ENCODE peak calls at places on chromosome 14, in four cellular contexts. One of them, this sample, is unnamed.

GRCh38 chr14:38693423-38693822 is 409.6 kb downstream of the SEC23A start:
- DNase-seq in NCI-H526 treated with DMSO at 0.1 percent for 48 hours: no peak
- DNase-seq in AG10803: no peak
- DNase-seq in activated CD4-positive, alpha-beta T cell treated with anti-CD3 and anti-CD28 coated beads for 1 hour: no peak
- DNase-seq in this sample: peak

GRCh38 chr14:38567728-38568127 is 311.8 kb upstream of the CLEC14A start:
- DNase-seq in NCI-H526 treated with DMSO at 0.1 percent for 48 hours: peak
- DNase-seq in activated CD4-positive, alpha-beta T cell treated with anti-CD3 and anti-CD28 coated beads for 1 hour: no peak
- DNase-seq in AG10803: no peak
- DNase-seq in this sample: no peak

GRCh38 chr14:75734848-75735247 is 73.8 kb downstream of the TTLL5 start:
- DNase-seq in NCI-H526 treated with DMSO at 0.1 percent for 48 hours: no peak
- DNase-seq in AG10803: no peak
- DNase-seq in activated CD4-positive, alpha-beta T cell treated with anti-CD3 and anti-CD28 coated beads for 1 hour: no peak
- DNase-seq in this sample: no peak

GRCh38 chr14:42190744-42191143 is 584.1 kb downstream of the LRFN5 start:
- DNase-seq in activated CD4-positive, alpha-beta T cell treated with anti-CD3 and anti-CD28 coated beads for 1 hour: no peak
- DNase-seq in AG10803: no peak
- DNase-seq in NCI-H526 treated with DMSO at 0.1 percent for 48 hours: no peak
- DNase-seq in this sample: no peak

GRCh38 chr14:33617154-33617553 is 333.7 kb downstream of the EGLN3 start:
- DNase-seq in AG10803: peak
- DNase-seq in activated CD4-positive, alpha-beta T cell treated with anti-CD3 and anti-CD28 coated beads for 1 hour: no peak
- DNase-seq in NCI-H526 treated with DMSO at 0.1 percent for 48 hours: no peak
- DNase-seq in this sample: peak

GRCh38 chr14:36683083-36683724 is 21.5 kb downstream of the PAX9 start:
- DNase-seq in AG10803: no peak
- DNase-seq in NCI-H526 treated with DMSO at 0.1 percent for 48 hours: peak
- DNase-seq in activated CD4-positive, alpha-beta T cell treated with anti-CD3 and anti-CD28 coated beads for 1 hour: no peak
- DNase-seq in this sample: no peak

GRCh38 chr14:90571149-90571548 is 174.3 kb downstream of the CALM1 start:
- DNase-seq in NCI-H526 treated with DMSO at 0.1 percent for 48 hours: no peak
- DNase-seq in AG10803: no peak
- DNase-seq in activated CD4-positive, alpha-beta T cell treated with anti-CD3 and anti-CD28 coated beads for 1 hour: no peak
- DNase-seq in this sample: no peak

GRCh38 chr14:33848706-33849454 is 102.0 kb downstream of the EGLN3 start:
- DNase-seq in activated CD4-positive, alpha-beta T cell treated with anti-CD3 and anti-CD28 coated beads for 1 hour: no peak
- DNase-seq in AG10803: peak
- DNase-seq in NCI-H526 treated with DMSO at 0.1 percent for 48 hours: peak
- DNase-seq in this sample: peak

GRCh38 chr14:79325071-79325470 is 886.2 kb downstream of the DIO2 start:
- DNase-seq in AG10803: no peak
- DNase-seq in NCI-H526 treated with DMSO at 0.1 percent for 48 hours: peak
- DNase-seq in activated CD4-positive, alpha-beta T cell treated with anti-CD3 and anti-CD28 coated beads for 1 hour: no peak
- DNase-seq in this sample: no peak

GRCh38 chr14:54450535-54450934 is 9.4 kb upstream of the CNIH1 start:
- DNase-seq in NCI-H526 treated with DMSO at 0.1 percent for 48 hours: no peak
- DNase-seq in AG10803: peak
- DNase-seq in activated CD4-positive, alpha-beta T cell treated with anti-CD3 and anti-CD28 coated beads for 1 hour: no peak
- DNase-seq in this sample: no peak

GRCh38 chr14:21840765-21841164 is 167.1 kb upstream of the OR4E1 start:
- DNase-seq in AG10803: no peak
- DNase-seq in NCI-H526 treated with DMSO at 0.1 percent for 48 hours: no peak
- DNase-seq in activated CD4-positive, alpha-beta T cell treated with anti-CD3 and anti-CD28 coated beads for 1 hour: no peak
- DNase-seq in this sample: no peak

GRCh38 chr14:58167057-58167456 is 15.0 kb upstream of the ARMH4 start:
- DNase-seq in activated CD4-positive, alpha-beta T cell treated with anti-CD3 and anti-CD28 coated beads for 1 hour: no peak
- DNase-seq in AG10803: peak
- DNase-seq in NCI-H526 treated with DMSO at 0.1 percent for 48 hours: no peak
- DNase-seq in this sample: no peak

GRCh38 chr14:75881986-75882385 is 99.8 kb downstream of the TGFB3 start:
- DNase-seq in AG10803: peak
- DNase-seq in NCI-H526 treated with DMSO at 0.1 percent for 48 hours: no peak
- DNase-seq in activated CD4-positive, alpha-beta T cell treated with anti-CD3 and anti-CD28 coated beads for 1 hour: no peak
- DNase-seq in this sample: no peak

GRCh38 chr14:102063092-102063807 is 23.6 kb downstream of the HSP90AA1 start:
- DNase-seq in NCI-H526 treated with DMSO at 0.1 percent for 48 hours: peak
- DNase-seq in activated CD4-positive, alpha-beta T cell treated with anti-CD3 and anti-CD28 coated beads for 1 hour: peak
- DNase-seq in AG10803: peak
- DNase-seq in this sample: peak

GRCh38 chr14:58626441-58626840 is 11.3 kb upstream of the DACT1 start:
- DNase-seq in AG10803: peak
- DNase-seq in activated CD4-positive, alpha-beta T cell treated with anti-CD3 and anti-CD28 coated beads for 1 hour: no peak
- DNase-seq in NCI-H526 treated with DMSO at 0.1 percent for 48 hours: no peak
- DNase-seq in this sample: no peak

GRCh38 chr14:80658155-80658554 is 283.4 kb downstream of the CEP128 start:
- DNase-seq in activated CD4-positive, alpha-beta T cell treated with anti-CD3 and anti-CD28 coated beads for 1 hour: no peak
- DNase-seq in AG10803: no peak
- DNase-seq in NCI-H526 treated with DMSO at 0.1 percent for 48 hours: no peak
- DNase-seq in this sample: no peak

GRCh38 chr14:77376380-77376770 is 519 bp downstream of the TMED8 start:
- DNase-seq in AG10803: peak
- DNase-seq in NCI-H526 treated with DMSO at 0.1 percent for 48 hours: no peak
- DNase-seq in activated CD4-positive, alpha-beta T cell treated with anti-CD3 and anti-CD28 coated beads for 1 hour: no peak
- DNase-seq in this sample: peak

GRCh38 chr14:102097441-102098135 is 10.7 kb upstream of the HSP90AA1 start:
- DNase-seq in NCI-H526 treated with DMSO at 0.1 percent for 48 hours: no peak
- DNase-seq in AG10803: no peak
- DNase-seq in activated CD4-positive, alpha-beta T cell treated with anti-CD3 and anti-CD28 coated beads for 1 hour: no peak
- DNase-seq in this sample: no peak